ENCODE peak calls at places on chromosomes 2 and 18, in eight cellular contexts. O is stimulated activated naive CD8-positive, alpha-beta T cell treated with anti-CD3 and anti-CD28 coated beads, Interleukin-15, Interleukin-2, amounts not matched to agents 100 U/mL and 50 U/mL, for 24 hours; V is activated naive CD4-positive, alpha-beta T cell treated with anti-CD3 and anti-CD28 coated beads, Interleukin-2, amount 50 U/mL, for 72 hours; L is hippocampal formation; J is foreskin fibroblast; G is thoracic aorta; C is EL; Q is activated T-helper 1 cell treated with Interleukin-2 at 50 U/mL for 16 hours. E is an unnamed sample.
A peak's percentile ranks its signal among the peaks of the same experiment; 100 is the strongest.

GRCh38 chr2:230877131-230877736 is 12.5 kb downstream of the ITM2C start:
- DNase-seq in L (no peak), C (no peak), V (peak; percentile 54), J (no peak), O (no peak), Q (no peak), G (no peak), E (no peak)

GRCh38 chr18:58216071-58216471 is 172.0 kb downstream of the NEDD4L start:
- DNase-seq in L (no peak), Q (no peak), O (no peak), J (peak; percentile 54), C (peak; percentile 44), V (no peak), G (no peak), E (no peak)

GRCh38 chr2:6970976-6971480 is 53.8 kb downstream of the RNF144A start:
- DNase-seq in J (no peak), O (no peak), V (no peak), L (no peak), Q (no peak), G (no peak), C (no peak), E (no peak)

GRCh38 chr2:190367091-190367490 is 23.7 kb downstream of the INPP1 start:
- DNase-seq in V (no peak), Q (no peak), G (no peak), C (no peak), O (no peak), J (no peak), L (no peak), E (no peak)

GRCh38 chr2:28818053-28818452 is 7.4 kb downstream of the SPDYA start:
- DNase-seq in V (no peak), Q (no peak), O (no peak), G (no peak), C (no peak), L (no peak), J (no peak), E (no peak)

GRCh38 chr2:134999536-134999935 is 47.7 kb downstream of the MAP3K19 start:
- DNase-seq in O (no peak), C (no peak), Q (no peak), G (no peak), J (peak; percentile 4), L (no peak), V (no peak), E (no peak)

GRCh38 chr2:1169291-1169949 is 218.8 kb downstream of the SNTG2 start:
- DNase-seq in O (no peak), C (no peak), V (no peak), J (no peak), G (no peak), Q (no peak), L (no peak), E (no peak)

GRCh38 chr2:64338910-64339500 is 115.0 kb upstream of the LGALSL start:
- DNase-seq in V (no peak), O (peak; percentile 53), Q (no peak), L (no peak), G (no peak), C (peak; percentile 6), J (peak; percentile 38), E (no peak)

GRCh38 chr2:17910971-17911370 is 32.5 kb downstream of the KCNS3 start:
- DNase-seq in O (no peak), Q (no peak), J (no peak), C (no peak), V (no peak), G (no peak), L (no peak), E (no peak)

GRCh38 chr2:3575534-3576324 is 669 bp downstream of the RPS7 start:
- DNase-seq in C (no peak), Q (peak; percentile 11), O (no peak), L (no peak), G (no peak), V (no peak), J (no peak), E (no peak)

GRCh38 chr2:5290911-5291546 is 401.2 kb upstream of the SOX11 start:
- DNase-seq in G (no peak), J (no peak), L (no peak), Q (no peak), V (no peak), C (no peak), O (no peak), E (no peak)

GRCh38 chr2:230328155-230328458 is 1.1 kb downstream of the SP140L start:
- DNase-seq in L (no peak), J (no peak), O (no peak), G (no peak), Q (no peak), C (no peak), V (no peak), E (no peak)

GRCh38 chr2:219352448-219353023 is 20.0 kb upstream of the RESP18 start:
- DNase-seq in L (peak; percentile 39), Q (peak; percentile 28), J (peak; percentile 81), C (peak; percentile 66), O (peak; percentile 81), V (no peak), G (no peak), E (peak; percentile 39)

GRCh38 chr2:226080323-226080722 is 680.8 kb downstream of the NYAP2 start:
- DNase-seq in G (no peak), Q (no peak), V (no peak), C (peak; percentile 80), O (no peak), J (peak; percentile 84), L (no peak), E (no peak)